ENCODE peak calls at places on chromosomes 16 and 17, in ten cellular contexts. L is T-cell; G is PC-3; R is BJ; P is uterus; B is stimulated activated CD8-positive, alpha-beta memory T cell treated with anti-CD3 and anti-CD28 coated beads, Interleukin-4, amount 100 ng/mL, for 24 hours; Y is KBM-7; M is dorsolateral prefrontal cortex; A is activated CD4-positive, alpha-beta T cell treated with anti-CD3 and anti-CD28 coated beads, Interleukin-2, amount 50 U/mL, for 1 hour; K is HTR-8/SVneo. W is an unnamed sample.
A peak's percentile ranks its signal among the peaks of the same experiment; 100 is the strongest.

GRCh38 chr17:82914375-82914774 is 74.6 kb upstream of the ZNF750 start:
- DNase-seq in L (no peak), G (peak; percentile 26), R (no peak), P (no peak), B (no peak), Y (no peak), M (no peak), A (no peak), K (no peak), W (no peak)

GRCh38 chr16:49912688-49913087 is 56.8 kb upstream of the ZNF423 start:
- DNase-seq in L (no peak), G (no peak), R (no peak), P (no peak), B (no peak), Y (no peak), M (no peak), A (no peak), K (no peak), W (no peak)

GRCh38 chr16:46817961-46818360 is 13.0 kb downstream of the C16orf87 start:
- DNase-seq in L (no peak), G (no peak), R (no peak), P (no peak), B (no peak), Y (no peak), M (no peak), A (no peak), K (no peak), W (no peak)

GRCh38 chr16:77491091-77491490 is 56.3 kb upstream of the ADAMTS18 start:
- DNase-seq in L (no peak), G (no peak), R (no peak), P (no peak), B (no peak), Y (no peak), M (no peak), A (no peak), K (no peak), W (no peak)

GRCh38 chr16:48538746-48539484 is 71.1 kb downstream of the N4BP1 start:
- DNase-seq in L (no peak), G (no peak), R (no peak), P (no peak), B (no peak), Y (no peak), M (no peak), A (no peak), K (no peak), W (no peak)

GRCh38 chr16:29852654-29853053 is 10.4 kb downstream of the CDIPT start:
- DNase-seq in L (no peak), G (no peak), R (peak; percentile 44), P (no peak), B (no peak), Y (no peak), M (no peak), A (no peak), K (no peak), W (no peak)

GRCh38 chr17:78818152-78818846 is 22.3 kb downstream of the USP36 start:
- DNase-seq in L (peak; percentile 38), G (no peak), R (no peak), P (no peak), B (no peak), Y (no peak), M (no peak), A (no peak), K (no peak), W (no peak)

GRCh38 chr16:57348361-57348760 is 10.2 kb upstream of the CCL22 start:
- DNase-seq in L (no peak), G (no peak), R (no peak), P (no peak), B (no peak), Y (no peak), M (no peak), A (no peak), K (no peak), W (no peak)

GRCh38 chr17:59375858-59376257 is 44.4 kb downstream of the YPEL2 start:
- DNase-seq in L (no peak), G (no peak), R (no peak), P (no peak), B (no peak), Y (no peak), M (no peak), A (no peak), K (no peak), W (no peak)

GRCh38 chr17:29151567-29151966 is 28.6 kb downstream of the MYO18A start:
- DNase-seq in L (no peak), G (peak; percentile 84), R (no peak), P (no peak), B (no peak), Y (no peak), M (no peak), A (no peak), K (peak; percentile 79), W (no peak)

GRCh38 chr17:8362651-8363332 is 13.7 kb downstream of the KRABD2 start:
- DNase-seq in L (no peak), G (no peak), R (no peak), P (no peak), B (no peak), Y (no peak), M (no peak), A (no peak), K (no peak), W (no peak)

GRCh38 chr16:86424968-86425367 is 85.4 kb upstream of the FOXF1 start:
- DNase-seq in L (no peak), G (no peak), R (no peak), P (no peak), B (no peak), Y (no peak), M (no peak), A (no peak), K (no peak), W (no peak)

GRCh38 chr17:72467841-72468653 is 347.2 kb downstream of the SOX9 start:
- DNase-seq in L (no peak), G (no peak), R (peak; percentile 64), P (no peak), B (no peak), Y (no peak), M (no peak), A (no peak), K (no peak), W (no peak)

GRCh38 chr17:45293413-45294211 is 23.2 kb downstream of the MAP3K14 start:
- DNase-seq in L (no peak), G (peak; percentile 90), R (no peak), P (peak; percentile 93), B (no peak), Y (peak; percentile 37), M (peak; percentile 76), A (no peak), K (peak; percentile 93), W (peak; percentile 71)

GRCh38 chr16:11016993-11017392 is 72.6 kb downstream of the CLEC16A start:
- DNase-seq in L (no peak), G (peak; percentile 67), R (no peak), P (peak; percentile 51), B (peak; percentile 48), Y (no peak), M (no peak), A (no peak), K (peak; percentile 57), W (no peak)

GRCh38 chr16:49639739-49640388 is 216.0 kb downstream of the ZNF423 start:
- DNase-seq in L (no peak), G (no peak), R (no peak), P (peak; percentile 57), B (no peak), Y (no peak), M (no peak), A (no peak), K (no peak), W (no peak)

GRCh38 chr17:7912927-7913524 is 3.1 kb downstream of the RNF227 start:
- DNase-seq in L (peak; percentile 55), G (peak; percentile 73), R (no peak), P (peak; percentile 63), B (no peak), Y (peak; percentile 89), M (no peak), A (no peak), K (peak; percentile 63), W (peak; percentile 67)

GRCh38 chr17:46274238-46274637 is 20.7 kb upstream of the LRRC37A start:
- DNase-seq in L (no peak), G (no peak), R (no peak), P (no peak), B (no peak), Y (no peak), M (no peak), A (no peak), K (no peak), W (no peak)

GRCh38 chr16:47664653-47665325 is 203.7 kb downstream of the PHKB start:
- DNase-seq in L (no peak), G (peak; percentile 50), R (peak; percentile 2), P (no peak), B (no peak), Y (no peak), M (no peak), A (no peak), K (no peak), W (no peak)

GRCh38 chr16:86508947-86509758 is 1.2 kb upstream of the FOXF1 start:
- DNase-seq in L (no peak), G (peak; percentile 35), R (no peak), P (peak; percentile 33), B (no peak), Y (no peak), M (no peak), A (no peak), K (peak; percentile 37), W (no peak)

GRCh38 chr16:2530629-2531318 is 434 bp downstream of the CEMP1 start:
- DNase-seq in L (no peak), G (no peak), R (no peak), P (no peak), B (no peak), Y (no peak), M (no peak), A (no peak), K (no peak), W (no peak)

GRCh38 chr17:57328109-57328882 is 72.0 kb downstream of the MSI2 start:
- DNase-seq in L (no peak), G (no peak), R (no peak), P (no peak), B (no peak), Y (no peak), M (no peak), A (no peak), K (no peak), W (no peak)

GRCh38 chr17:4310349-4311060 is 46.7 kb upstream of the ANKFY1 start:
- DNase-seq in L (no peak), G (no peak), R (no peak), P (no peak), B (no peak), Y (no peak), M (peak; percentile 56), A (no peak), K (no peak), W (no peak)

GRCh38 chr16:57760357-57761160 is 25.0 kb downstream of the KATNB1 start:
- DNase-seq in L (no peak), G (no peak), R (no peak), P (no peak), B (no peak), Y (no peak), M (no peak), A (no peak), K (no peak), W (no peak)

GRCh38 chr16:83533193-83533592 is 274.6 kb upstream of the HSBP1 start:
- DNase-seq in L (no peak), G (peak; percentile 37), R (no peak), P (no peak), B (no peak), Y (no peak), M (no peak), A (no peak), K (peak; percentile 68), W (peak; percentile 7)

GRCh38 chr17:80447790-80448189 is 28.6 kb downstream of the NPTX1 start:
- DNase-seq in L (no peak), G (no peak), R (no peak), P (no peak), B (no peak), Y (no peak), M (no peak), A (no peak), K (no peak), W (no peak)

GRCh38 chr16:67967956-67968439 is 439 bp downstream of the SLC12A4 start:
- DNase-seq in L (no peak), G (peak; percentile 18), R (no peak), P (no peak), B (peak; percentile 24), Y (peak; percentile 46), M (no peak), A (peak; percentile 22), K (no peak), W (no peak)

GRCh38 chr17:81251943-81252301 is 12.8 kb downstream of the NDUFAF8 start:
- DNase-seq in L (no peak), G (no peak), R (no peak), P (no peak), B (no peak), Y (no peak), M (no peak), A (no peak), K (no peak), W (no peak)